ENCODE peak calls at places on chromosome 15, in seven cellular contexts. F, N, O, M, J, V and H are unnamed samples.

GRCh38 chr15:38895326-38896282 is 331.0 kb upstream of the RASGRP1 start:
- DNase-seq in F (no peak), N (peak), O (peak), M (no peak), J (no peak), V (no peak), H (no peak)

GRCh38 chr15:75350601-75351331 is 3.9 kb downstream of the NEIL1 start:
- DNase-seq in F (no peak), N (no peak), O (no peak), M (no peak), J (no peak), V (no peak), H (no peak)

GRCh38 chr15:42273900-42274692 is 863 bp upstream of the TMEM87A start:
- DNase-seq in F (peak), N (peak), O (peak), M (peak), J (peak), V (peak), H (peak)

GRCh38 chr15:23855260-23855659 is 168.2 kb upstream of the NDN start:
- DNase-seq in F (no peak), N (no peak), O (no peak), M (no peak), J (no peak), V (no peak), H (no peak)

GRCh38 chr15:91891788-91892187 is 38.3 kb downstream of the SLCO3A1 start:
- DNase-seq in F (no peak), N (no peak), O (no peak), M (no peak), J (no peak), V (no peak), H (no peak)

GRCh38 chr15:88108991-88109390 is 147.5 kb downstream of the NTRK3 start:
- DNase-seq in F (no peak), N (no peak), O (no peak), M (no peak), J (no peak), V (no peak), H (no peak)

GRCh38 chr15:75836953-75837321 is 6.3 kb upstream of the UBE2Q2 start:
- DNase-seq in F (no peak), N (peak), O (peak), M (no peak), J (no peak), V (peak), H (peak)

GRCh38 chr15:53549697-53550315 is 209.7 kb downstream of the WDR72 start:
- DNase-seq in F (no peak), N (no peak), O (no peak), M (no peak), J (no peak), V (no peak), H (no peak)

GRCh38 chr15:46848704-46849103 is 868.6 kb upstream of the SEMA6D start:
- DNase-seq in F (no peak), N (peak), O (no peak), M (no peak), J (no peak), V (no peak), H (no peak)

GRCh38 chr15:66780172-66780972 is 78.3 kb downstream of the SMAD6 start:
- DNase-seq in F (no peak), N (peak), O (peak), M (no peak), J (no peak), V (no peak), H (no peak)

GRCh38 chr15:76059320-76060097 is at the start of gene TMEM266:
- DNase-seq in F (no peak), N (peak), O (peak), M (no peak), J (peak), V (no peak), H (no peak)

GRCh38 chr15:69395460-69395859 is 18.7 kb upstream of the KIF23 start:
- DNase-seq in F (no peak), N (no peak), O (no peak), M (no peak), J (no peak), V (no peak), H (peak)

GRCh38 chr15:50879016-50879415 is 29.5 kb upstream of the AP4E1 start:
- DNase-seq in F (no peak), N (no peak), O (no peak), M (no peak), J (no peak), V (no peak), H (no peak)

GRCh38 chr15:75597667-75598341 is 18.7 kb upstream of the PTPN9 start:
- DNase-seq in F (peak), N (peak), O (peak), M (no peak), J (peak), V (peak), H (no peak)

GRCh38 chr15:94205366-94205765 is 26.0 kb upstream of the MCTP2 start:
- DNase-seq in F (no peak), N (no peak), O (peak), M (no peak), J (no peak), V (no peak), H (peak)

GRCh38 chr15:91061997-91062396 is 38.1 kb upstream of the SV2B start:
- DNase-seq in F (no peak), N (no peak), O (no peak), M (no peak), J (no peak), V (no peak), H (no peak)

GRCh38 chr15:97849183-97849582 is 111.3 kb upstream of the ARRDC4 start:
- DNase-seq in F (no peak), N (no peak), O (no peak), M (no peak), J (no peak), V (no peak), H (no peak)

GRCh38 chr15:95148183-95148582 is 916.8 kb downstream of the MCTP2 start:
- DNase-seq in F (no peak), N (no peak), O (no peak), M (no peak), J (no peak), V (no peak), H (no peak)

GRCh38 chr15:86915811-86916331 is 836.2 kb downstream of the AGBL1 start:
- DNase-seq in F (no peak), N (peak), O (peak), M (peak), J (peak), V (no peak), H (no peak)

GRCh38 chr15:77013786-77014136 is 18.8 kb downstream of the PSTPIP1 start:
- DNase-seq in F (peak), N (no peak), O (no peak), M (no peak), J (no peak), V (peak), H (no peak)

GRCh38 chr15:101091080-101092017 is 160.5 kb downstream of the CHSY1 start:
- DNase-seq in F (no peak), N (peak), O (peak), M (no peak), J (peak), V (no peak), H (no peak)

GRCh38 chr15:29568840-29569532 is 253.3 kb downstream of the TJP1 start:
- DNase-seq in F (no peak), N (no peak), O (peak), M (no peak), J (peak), V (no peak), H (no peak)

GRCh38 chr15:67183443-67184169 is 70.9 kb downstream of the AAGAB start:
- DNase-seq in F (no peak), N (no peak), O (peak), M (no peak), J (no peak), V (no peak), H (no peak)

GRCh38 chr15:91065505-91065904 is 34.6 kb upstream of the SV2B start:
- DNase-seq in F (no peak), N (no peak), O (no peak), M (no peak), J (no peak), V (no peak), H (no peak)

GRCh38 chr15:80778964-80779657 is at the start of gene CEMIP:
- DNase-seq in F (peak), N (peak), O (peak), M (peak), J (peak), V (peak), H (no peak)

GRCh38 chr15:88187195-88187594 is 69.3 kb downstream of the NTRK3 start:
- DNase-seq in F (no peak), N (no peak), O (no peak), M (no peak), J (no peak), V (no peak), H (no peak)

GRCh38 chr15:25652697-25653096 is 210.4 kb downstream of the ATP10A start:
- DNase-seq in F (no peak), N (no peak), O (no peak), M (no peak), J (no peak), V (no peak), H (no peak)

GRCh38 chr15:41102854-41103253 is 13.2 kb downstream of the INO80 start:
- DNase-seq in F (no peak), N (no peak), O (no peak), M (no peak), J (no peak), V (no peak), H (no peak)

GRCh38 chr15:69305204-69305931 is 6.7 kb downstream of the PAQR5 start:
- DNase-seq in F (no peak), N (peak), O (peak), M (no peak), J (no peak), V (no peak), H (no peak)

GRCh38 chr15:57565326-57565725 is 26.4 kb upstream of the MYZAP start:
- DNase-seq in F (peak), N (no peak), O (no peak), M (no peak), J (no peak), V (no peak), H (no peak)

GRCh38 chr15:69586721-69587120 is 134.1 kb downstream of the RPLP1 start:
- DNase-seq in F (no peak), N (no peak), O (no peak), M (no peak), J (no peak), V (no peak), H (no peak)

GRCh38 chr15:50257924-50258323 is 7.6 kb downstream of the HDC start:
- DNase-seq in F (no peak), N (no peak), O (peak), M (no peak), J (no peak), V (no peak), H (no peak)

GRCh38 chr15:73325191-73325980 is 43.4 kb downstream of the HCN4 start:
- DNase-seq in F (no peak), N (peak), O (no peak), M (no peak), J (peak), V (no peak), H (peak)

GRCh38 chr15:77282333-77282732 is 137.6 kb downstream of the PEAK1 start:
- DNase-seq in F (no peak), N (peak), O (peak), M (no peak), J (no peak), V (no peak), H (no peak)

GRCh38 chr15:99331366-99331765 is 80.1 kb downstream of the LRRC28 start:
- DNase-seq in F (no peak), N (no peak), O (no peak), M (no peak), J (no peak), V (no peak), H (no peak)

GRCh38 chr15:79973445-79974180 is 2.6 kb upstream of the BCL2A1 start:
- DNase-seq in F (peak), N (no peak), O (no peak), M (no peak), J (no peak), V (no peak), H (no peak)

GRCh38 chr15:85533949-85534543 is 153.6 kb downstream of the AKAP13 start:
- DNase-seq in F (no peak), N (no peak), O (no peak), M (no peak), J (no peak), V (peak), H (no peak)

GRCh38 chr15:82081904-82082810 is 36.3 kb upstream of the MEX3B start:
- DNase-seq in F (no peak), N (peak), O (peak), M (no peak), J (peak), V (no peak), H (no peak)

GRCh38 chr15:99442268-99442897 is 123.4 kb upstream of the MEF2A start:
- DNase-seq in F (no peak), N (peak), O (peak), M (no peak), J (no peak), V (peak), H (no peak)

GRCh38 chr15:70869346-70869745 is 15.4 kb upstream of the LARP6 start:
- DNase-seq in F (no peak), N (no peak), O (no peak), M (no peak), J (no peak), V (no peak), H (no peak)